ENCODE peak calls at places on chromosomes 16 and 17, in four cellular contexts. L, U, J and Q are unnamed samples.

GRCh38 chr16:31376705-31377104 is 16.4 kb upstream of the ITGAD start:
- DNase-seq in J (no peak), L (no peak), U (no peak), Q (no peak)

GRCh38 chr16:2472885-2473284 is 1.8 kb downstream of the NTN3 start:
- DNase-seq in L (no peak), J (no peak), U (no peak), Q (no peak)

GRCh38 chr17:927611-928461 is 51.7 kb downstream of the NXN start:
- DNase-seq in U (no peak), J (no peak), L (no peak), Q (no peak)

GRCh38 chr17:77356690-77357201 is 216.0 kb downstream of the SEC14L1 start:
- DNase-seq in J (no peak), L (no peak), U (no peak), Q (no peak)

GRCh38 chr16:1762879-1763520 is 8.3 kb downstream of the NME3 start:
- DNase-seq in U (no peak), J (no peak), L (no peak), Q (no peak)

GRCh38 chr17:949623-950338 is 29.8 kb downstream of the NXN start:
- DNase-seq in J (no peak), L (no peak), U (no peak), Q (peak; percentile 81)

GRCh38 chr17:51298508-51299371 is 38.4 kb downstream of the UTP18 start:
- DNase-seq in U (no peak), L (no peak), J (peak; percentile 76), Q (peak; percentile 46)

GRCh38 chr16:23089111-23089510 is 60.1 kb downstream of the USP31 start:
- DNase-seq in J (no peak), U (no peak), L (no peak), Q (no peak)

GRCh38 chr17:17056167-17056562 is 13.9 kb downstream of the MPRIP start:
- DNase-seq in U (no peak), L (no peak), J (no peak), Q (no peak)

GRCh38 chr16:2090819-2091721 is 43.3 kb downstream of the TSC2 start:
- DNase-seq in L (peak; percentile 59), J (no peak), U (no peak), Q (peak; percentile 68)

GRCh38 chr16:1029259-1029545 is 43.3 kb upstream of the SSTR5 start:
- DNase-seq in L (no peak), J (no peak), U (no peak), Q (no peak)

GRCh38 chr17:77327566-77328463 is 187.0 kb downstream of the SEC14L1 start:
- DNase-seq in L (no peak), J (no peak), U (no peak), Q (no peak)

GRCh38 chr16:11407047-11407982 is 62.1 kb downstream of the RMI2 start:
- DNase-seq in J (peak; percentile 78), U (peak; percentile 45), L (no peak), Q (peak; percentile 72)

GRCh38 chr17:1571362-1571746 is 8.8 kb upstream of the PITPNA start:
- DNase-seq in L (no peak), J (no peak), U (no peak), Q (no peak)

GRCh38 chr16:71762186-71762585 is 37.7 kb upstream of the PHLPP2 start:
- DNase-seq in J (no peak), L (no peak), U (no peak), Q (no peak)

GRCh38 chr16:7597677-7598076 is 265.0 kb downstream of the RBFOX1 start:
- DNase-seq in J (no peak), U (no peak), L (no peak), Q (no peak)

GRCh38 chr16:69940676-69941075 is 10.5 kb upstream of the CLEC18A start:
- DNase-seq in J (no peak), U (no peak), L (no peak), Q (no peak)

GRCh38 chr16:2774161-2774891 is 2.8 kb downstream of the ELOB start:
- DNase-seq in U (no peak), L (no peak), J (no peak), Q (no peak)

GRCh38 chr17:78272181-78272913 is 40.9 kb downstream of the TMEM235 start:
- DNase-seq in U (no peak), J (no peak), L (no peak), Q (no peak)

GRCh38 chr17:17890773-17891759 is 54.3 kb upstream of the SREBF1 start:
- DNase-seq in U (no peak), J (peak; percentile 70), L (no peak), Q (no peak)

GRCh38 chr17:31190351-31190750 is 95.6 kb downstream of the NF1 start:
- DNase-seq in U (no peak), L (no peak), J (no peak), Q (no peak)

GRCh38 chr17:44831270-44831770 is 1.2 kb upstream of the GJC1 start:
- DNase-seq in U (no peak), L (no peak), J (no peak), Q (no peak)

GRCh38 chr17:77756028-77756427 is 202.5 kb upstream of the TNRC6C start:
- DNase-seq in U (no peak), L (no peak), J (no peak), Q (no peak)

GRCh38 chr16:81967358-81967757 is 43.9 kb downstream of the SDR42E1 start:
- DNase-seq in J (no peak), U (no peak), L (no peak), Q (no peak)

GRCh38 chr16:30741461-30741914 is 6.7 kb upstream of the PHKG2 start:
- DNase-seq in U (no peak), L (no peak), J (peak; percentile 61), Q (peak; percentile 38)

GRCh38 chr16:54336805-54337204 is 50.2 kb upstream of the IRX3 start:
- DNase-seq in J (no peak), U (no peak), L (no peak), Q (no peak)

DNA sequence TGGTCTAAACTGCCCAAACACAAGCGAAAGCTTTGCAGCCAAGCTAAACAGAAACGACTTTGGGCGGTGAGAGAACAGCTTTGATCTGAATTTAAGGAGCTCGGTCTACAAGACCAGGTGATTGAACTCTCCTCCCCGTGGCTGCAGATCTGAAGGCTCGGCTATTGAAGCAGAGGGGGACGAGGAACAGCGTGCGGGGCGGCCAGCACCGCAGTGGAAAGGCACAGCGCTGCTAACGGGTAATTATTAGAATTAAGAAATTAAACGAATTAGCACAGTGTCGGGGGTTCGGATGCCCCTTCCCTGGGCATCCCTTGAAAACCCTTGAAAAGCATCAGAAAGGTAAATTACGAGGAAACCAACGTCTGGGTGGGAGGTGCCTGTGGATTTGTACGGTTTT is 431 bp downstream of the TEKT3 start:
- DNase-seq in L (no peak), J (no peak), U (no peak), Q (no peak)
- TF ChIP-seq YY1 in L (no peak), J (no peak), U (no peak), Q (no peak)

GRCh38 chr17:75154195-75155106 is at the start of gene JPT1:
- DNase-seq in U (peak; percentile 97), L (peak; percentile 99), J (peak; percentile 99), Q (peak; percentile 97)

GRCh38 chr17:75152523-75152922 is 1.8 kb downstream of the JPT1 start:
- DNase-seq in J (no peak), U (no peak), L (no peak), Q (no peak)

GRCh38 chr17:75151893-75152292 is 2.4 kb downstream of the JPT1 start:
- DNase-seq in U (no peak), J (no peak), L (no peak), Q (no peak)

GRCh38 chr17:75153854-75154194 is 488 bp downstream of the JPT1 start:
- DNase-seq in U (no peak), J (no peak), L (no peak), Q (no peak)

GRCh38 chr17:75152971-75153853 is 1.1 kb downstream of the JPT1 start:
- DNase-seq in J (peak; percentile 34), L (no peak), U (no peak), Q (no peak)
- TF ChIP-seq SUZ12 in J (no peak), L (no peak), U (no peak), Q (no peak)

GRCh38 chr17:81444610-81445339 is 49.5 kb downstream of the BAHCC1 start:
- DNase-seq in L (no peak), J (no peak), U (no peak), Q (no peak)
- TF ChIP-seq ZNF274 in L (no peak), J (no peak), U (no peak), Q (no peak)

DNA sequence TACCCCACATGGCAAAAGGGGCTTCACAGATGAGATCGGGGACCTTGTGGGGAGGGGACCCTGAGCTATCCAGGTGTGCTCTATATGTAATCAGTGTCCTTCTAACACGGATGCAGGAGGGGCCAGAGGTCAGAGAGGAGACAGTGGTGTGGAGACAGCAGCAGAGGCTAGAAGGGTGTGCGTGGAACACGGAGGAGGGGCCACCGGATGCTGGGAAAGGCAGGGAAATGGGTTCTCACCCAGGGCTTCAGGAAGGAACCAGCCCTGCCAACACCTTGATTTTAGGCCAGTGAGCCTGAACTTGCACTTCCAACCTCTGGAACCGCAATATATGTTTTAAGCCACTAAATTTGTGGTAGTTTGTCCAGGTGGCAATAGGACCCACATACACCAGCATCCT is 4.6 kb upstream of the SLC38A8 start:
- DNase-seq in U (no peak), L (no peak), J (no peak), Q (no peak)
- TF ChIP-seq YY1 in U (no peak), L (no peak), J (no peak), Q (no peak)

GRCh38 chr16:17408955-17409441 is 61.8 kb downstream of the XYLT1 start:
- DNase-seq in U (peak; percentile 72), L (no peak), J (no peak), Q (no peak)
- TF ChIP-seq SUZ12 in U (no peak), L (no peak), J (no peak), Q (no peak)